ENCODE peak calls at places on chromosomes 11 and 22, in five cellular contexts. One of them, this sample, is unnamed.

GRCh38 chr11:24093410-24093809 is 403.4 kb upstream of the LUZP2 start:
- DNase-seq in H1: no peak
- DNase-seq in K562: no peak
- DNase-seq in A549: no peak
- DNase-seq in HepG2: no peak
- DNase-seq in this sample: no peak

GRCh38 chr22:46632646-46633249 is 12.6 kb downstream of the GRAMD4 start:
- DNase-seq in HepG2: no peak
- DNase-seq in H1: no peak
- DNase-seq in K562: no peak
- DNase-seq in A549: no peak
- DNase-seq in this sample: no peak

GRCh38 chr22:46085831-46086576 is 64.3 kb upstream of the PPARA start:
- DNase-seq in A549: peak
- DNase-seq in H1: no peak
- DNase-seq in K562: peak
- DNase-seq in HepG2: no peak
- DNase-seq in this sample: no peak

GRCh38 chr11:68266936-68267880 is 4.6 kb downstream of the C11orf24 start:
- DNase-seq in HepG2: no peak
- DNase-seq in H1: no peak
- DNase-seq in A549: no peak
- DNase-seq in K562: peak
- DNase-seq in this sample: peak

GRCh38 chr22:31138126-31138525 is 2.2 kb downstream of the PLA2G3 start:
- DNase-seq in HepG2: no peak
- DNase-seq in K562: no peak
- DNase-seq in A549: no peak
- DNase-seq in H1: no peak
- DNase-seq in this sample: no peak

GRCh38 chr11:95821640-95822039 is 31.3 kb downstream of the CEP57 start:
- DNase-seq in K562: no peak
- DNase-seq in A549: no peak
- DNase-seq in HepG2: no peak
- DNase-seq in H1: no peak
- DNase-seq in this sample: peak

GRCh38 chr22:48757581-48757980 is 1070.1 kb downstream of the BRD1 start:
- DNase-seq in HepG2: no peak
- DNase-seq in H1: peak
- DNase-seq in K562: no peak
- DNase-seq in A549: no peak
- DNase-seq in this sample: no peak

GRCh38 chr11:76515494-76515893 is 70.7 kb downstream of the EMSY start:
- DNase-seq in HepG2: no peak
- DNase-seq in K562: no peak
- DNase-seq in A549: no peak
- DNase-seq in H1: no peak
- DNase-seq in this sample: no peak

GRCh38 chr11:125621995-125622394 is 3.0 kb upstream of the CHEK1 start:
- DNase-seq in H1: no peak
- DNase-seq in A549: no peak
- DNase-seq in K562: no peak
- DNase-seq in HepG2: no peak
- DNase-seq in this sample: peak

GRCh38 chr11:46930089-46930488 is 6.5 kb upstream of the CSTPP1 start:
- DNase-seq in HepG2: peak
- DNase-seq in H1: no peak
- DNase-seq in A549: peak
- DNase-seq in K562: no peak
- DNase-seq in this sample: peak

GRCh38 chr11:9609002-9609759 is 35.7 kb downstream of the WEE1 start:
- DNase-seq in A549: no peak
- DNase-seq in K562: no peak
- DNase-seq in HepG2: no peak
- DNase-seq in H1: peak
- DNase-seq in this sample: no peak

GRCh38 chr11:46210133-46210636 is 67.3 kb upstream of the CREB3L1 start:
- DNase-seq in H1: peak
- DNase-seq in HepG2: peak
- DNase-seq in A549: peak
- DNase-seq in K562: no peak
- DNase-seq in this sample: peak

GRCh38 chr22:26536762-26537134 is 24.5 kb upstream of the TFIP11 start:
- DNase-seq in A549: no peak
- DNase-seq in H1: no peak
- DNase-seq in K562: no peak
- DNase-seq in HepG2: no peak
- DNase-seq in this sample: no peak

GRCh38 chr11:128457874-128458273 is 129.5 kb downstream of the ETS1 start:
- DNase-seq in HepG2: no peak
- DNase-seq in H1: no peak
- DNase-seq in A549: no peak
- DNase-seq in K562: no peak
- DNase-seq in this sample: no peak

GRCh38 chr22:20549232-20549841 is 41.9 kb downstream of the MED15 start:
- DNase-seq in HepG2: no peak
- DNase-seq in H1: no peak
- DNase-seq in A549: no peak
- DNase-seq in K562: peak
- DNase-seq in this sample: no peak

GRCh38 chr11:23903044-23903704 is 593.7 kb upstream of the LUZP2 start:
- DNase-seq in K562: no peak
- DNase-seq in HepG2: peak
- DNase-seq in H1: no peak
- DNase-seq in A549: no peak
- DNase-seq in this sample: peak

GRCh38 chr22:25623310-25623734 is 58.8 kb downstream of the GRK3 start:
- DNase-seq in H1: no peak
- DNase-seq in K562: no peak
- DNase-seq in HepG2: no peak
- DNase-seq in A549: no peak
- DNase-seq in this sample: no peak

GRCh38 chr22:33919591-33920501 is at the start of gene LARGE1:
- DNase-seq in HepG2: peak
- DNase-seq in H1: peak
- DNase-seq in K562: peak
- DNase-seq in A549: peak
- DNase-seq in this sample: peak

GRCh38 chr22:35484651-35485372 is 55.8 kb upstream of the RASD2 start:
- DNase-seq in H1: no peak
- DNase-seq in A549: no peak
- DNase-seq in K562: no peak
- DNase-seq in HepG2: no peak
- DNase-seq in this sample: peak

GRCh38 chr11:77401486-77402217 is 72.2 kb downstream of the PAK1 start:
- DNase-seq in H1: no peak
- DNase-seq in K562: no peak
- DNase-seq in HepG2: no peak
- DNase-seq in A549: no peak
- DNase-seq in this sample: no peak

GRCh38 chr11:76888989-76889388 is 28.3 kb downstream of the ACER3 start:
- DNase-seq in A549: no peak
- DNase-seq in HepG2: peak
- DNase-seq in H1: no peak
- DNase-seq in K562: peak
- DNase-seq in this sample: peak

GRCh38 chr11:64745219-64745522 is 1.2 kb upstream of the RASGRP2 start:
- DNase-seq in H1: peak
- DNase-seq in K562: no peak
- DNase-seq in HepG2: no peak
- DNase-seq in A549: no peak
- DNase-seq in this sample: no peak

GRCh38 chr11:64743591-64744543 is at the start of gene RASGRP2:
- DNase-seq in K562: peak
- DNase-seq in A549: peak
- DNase-seq in HepG2: peak
- DNase-seq in H1: peak
- DNase-seq in this sample: no peak

GRCh38 chr11:64745523-64746328 is 1.8 kb upstream of the RASGRP2 start:
- DNase-seq in A549: peak
- DNase-seq in K562: peak
- DNase-seq in HepG2: no peak
- DNase-seq in H1: peak
- DNase-seq in this sample: peak

GRCh38 chr11:64742940-64743590 is 877 bp downstream of the RASGRP2 start:
- DNase-seq in A549: peak
- DNase-seq in K562: peak
- DNase-seq in HepG2: no peak
- DNase-seq in H1: peak
- DNase-seq in this sample: no peak

GRCh38 chr11:64744544-64745218 is 739 bp upstream of the RASGRP2 start:
- DNase-seq in K562: peak
- DNase-seq in HepG2: no peak
- DNase-seq in H1: peak
- DNase-seq in A549: no peak
- DNase-seq in this sample: no peak
- TF ChIP-seq MAFK in K562: no peak
- TF ChIP-seq MAFK in HepG2: no peak
- TF ChIP-seq MAFK in H1: no peak
- TF ChIP-seq MAFK in A549: no peak
- TF ChIP-seq MAFK in this sample: no peak

GRCh38 chr22:38282397-38282796 is 9.6 kb upstream of the TMEM184B start:
- DNase-seq in HepG2: no peak
- DNase-seq in A549: no peak
- DNase-seq in K562: no peak
- DNase-seq in H1: no peak
- DNase-seq in this sample: peak
- TF ChIP-seq MAFK in HepG2: no peak
- TF ChIP-seq MAFK in A549: no peak
- TF ChIP-seq MAFK in K562: no peak
- TF ChIP-seq MAFK in H1: no peak
- TF ChIP-seq MAFK in this sample: no peak

GRCh38 chr11:1203505-1204271 is 19.2 kb upstream of the MUC5B start:
- DNase-seq in HepG2: no peak
- DNase-seq in H1: no peak
- DNase-seq in K562: peak
- DNase-seq in A549: no peak
- DNase-seq in this sample: no peak

GRCh38 chr11:1202776-1203504 is 19.9 kb upstream of the MUC5B start:
- DNase-seq in A549: peak
- DNase-seq in K562: peak
- DNase-seq in H1: peak
- DNase-seq in HepG2: peak
- DNase-seq in this sample: peak

GRCh38 chr11:1205987-1206331 is 16.9 kb upstream of the MUC5B start:
- DNase-seq in A549: no peak
- DNase-seq in HepG2: no peak
- DNase-seq in K562: no peak
- DNase-seq in H1: no peak
- DNase-seq in this sample: no peak

GRCh38 chr11:1205121-1205986 is 17.5 kb upstream of the MUC5B start:
- DNase-seq in K562: peak
- DNase-seq in HepG2: no peak
- DNase-seq in A549: no peak
- DNase-seq in H1: no peak
- DNase-seq in this sample: no peak

GRCh38 chr11:1204381-1205101 is 18.3 kb upstream of the MUC5B start:
- DNase-seq in A549: no peak
- DNase-seq in K562: no peak
- DNase-seq in H1: no peak
- DNase-seq in HepG2: no peak
- DNase-seq in this sample: no peak
- TF ChIP-seq MAFK in A549: no peak
- TF ChIP-seq MAFK in K562: no peak
- TF ChIP-seq MAFK in H1: no peak
- TF ChIP-seq MAFK in HepG2: no peak
- TF ChIP-seq MAFK in this sample: no peak

GRCh38 chr11:58616594-58616993 is 5.9 kb upstream of the CNTF start:
- DNase-seq in K562: no peak
- DNase-seq in H1: no peak
- DNase-seq in A549: no peak
- DNase-seq in HepG2: no peak
- DNase-seq in this sample: peak
- TF ChIP-seq MAFK in K562: no peak
- TF ChIP-seq MAFK in H1: no peak
- TF ChIP-seq MAFK in A549: no peak
- TF ChIP-seq MAFK in HepG2: no peak
- TF ChIP-seq MAFK in this sample: no peak

GRCh38 chr11:75400110-75400865 is 970 bp downstream of the RPS3 start:
- DNase-seq in A549: no peak
- DNase-seq in HepG2: peak
- DNase-seq in K562: no peak
- DNase-seq in H1: no peak
- DNase-seq in this sample: peak

GRCh38 chr11:75403037-75403436 is 3.7 kb downstream of the RPS3 start:
- DNase-seq in H1: no peak
- DNase-seq in HepG2: no peak
- DNase-seq in K562: no peak
- DNase-seq in A549: no peak
- DNase-seq in this sample: no peak

GRCh38 chr11:75406338-75406777 is 7.0 kb downstream of the RPS3 start:
- DNase-seq in HepG2: no peak
- DNase-seq in K562: peak
- DNase-seq in A549: no peak
- DNase-seq in H1: no peak
- DNase-seq in this sample: peak

GRCh38 chr11:75402002-75402773 is 2.9 kb downstream of the RPS3 start:
- DNase-seq in HepG2: no peak
- DNase-seq in H1: no peak
- DNase-seq in K562: no peak
- DNase-seq in A549: no peak
- DNase-seq in this sample: no peak

DNA sequence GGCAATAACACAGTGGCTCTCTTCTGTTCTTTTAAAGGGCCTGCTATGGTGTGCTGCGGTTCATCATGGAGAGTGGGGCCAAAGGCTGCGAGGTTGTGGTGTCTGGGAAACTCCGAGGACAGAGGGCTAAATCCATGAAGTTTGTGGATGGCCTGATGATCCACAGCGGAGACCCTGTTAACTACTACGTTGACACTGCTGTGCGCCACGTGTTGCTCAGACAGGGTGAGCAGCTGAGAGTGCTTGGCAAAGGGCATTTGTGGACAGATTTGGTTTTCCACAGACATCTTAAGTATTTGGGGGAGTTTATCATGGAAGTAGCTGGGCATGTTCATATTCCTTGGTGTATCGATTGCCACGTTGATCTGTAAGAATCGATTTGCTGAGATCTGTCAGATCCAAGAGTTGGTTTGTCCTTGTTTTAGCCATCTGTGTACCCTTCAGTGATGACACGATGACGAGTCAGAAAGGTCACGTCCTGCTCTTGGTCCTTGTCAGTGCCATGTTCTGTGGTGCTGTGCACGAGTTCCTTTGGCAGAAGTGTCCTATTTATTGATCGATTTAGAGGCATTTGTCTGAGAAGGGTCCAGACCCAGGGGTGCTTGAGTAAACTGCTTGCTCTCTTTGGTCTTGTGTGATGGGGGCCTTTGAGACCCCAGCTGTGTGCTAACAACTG is 4.8 kb downstream of the RPS3 start:
- DNase-seq in H1: no peak
- DNase-seq in K562: no peak
- DNase-seq in A549: no peak
- DNase-seq in HepG2: no peak
- DNase-seq in this sample: no peak
- TF ChIP-seq MAFK in H1: no peak
- TF ChIP-seq MAFK in K562: no peak
- TF ChIP-seq MAFK in A549: no peak
- TF ChIP-seq MAFK in HepG2: no peak
- TF ChIP-seq MAFK in this sample: no peak

GRCh38 chr11:2990617-2991476 is 1.3 kb downstream of the NAP1L4 start:
- DNase-seq in A549: peak
- DNase-seq in K562: no peak
- DNase-seq in H1: no peak
- DNase-seq in HepG2: peak
- DNase-seq in this sample: no peak
- TF ChIP-seq MAFK in A549: no peak
- TF ChIP-seq MAFK in K562: no peak
- TF ChIP-seq MAFK in H1: no peak
- TF ChIP-seq MAFK in HepG2: no peak
- TF ChIP-seq MAFK in this sample: no peak

This sample was measured in IMR-90.